ENCODE peak calls at places on chromosomes 2 and 18, in four cellular contexts. O is HEK293T, D is K562, W is HepG2. I is an unnamed sample.

GRCh38 chr2:200222837-200223236 is 83.7 kb upstream of the SPATS2L start:
- DNase-seq in O (no peak), D (no peak), W (no peak), I (no peak)

GRCh38 chr2:200635251-200635650 is 49.4 kb downstream of the AOX1 start:
- DNase-seq in O (no peak), D (no peak), W (no peak), I (no peak)

GRCh38 chr2:64354857-64355680 is 98.9 kb upstream of the LGALSL start:
- DNase-seq in O (no peak), D (peak), W (no peak), I (no peak)

GRCh38 chr18:404061-404460 is 96.4 kb downstream of the COLEC12 start:
- DNase-seq in O (no peak), D (no peak), W (no peak), I (no peak)

GRCh38 chr2:54499666-54500065 is 43.5 kb downstream of the SPTBN1 start:
- DNase-seq in O (no peak), D (no peak), W (no peak), I (no peak)

GRCh38 chr18:73577365-73577764 is 570.3 kb downstream of the FBXO15 start:
- DNase-seq in O (no peak), D (no peak), W (no peak), I (no peak)

GRCh38 chr18:77140439-77141109 is 8.0 kb upstream of the MBP start:
- DNase-seq in O (no peak), D (no peak), W (no peak), I (no peak)

GRCh38 chr2:30717081-30717650 is 90.1 kb downstream of the CAPN13 start:
- DNase-seq in O (no peak), D (no peak), W (no peak), I (no peak)

GRCh38 chr2:33375054-33375453 is 101.4 kb upstream of the RASGRP3 start:
- DNase-seq in O (no peak), D (no peak), W (no peak), I (no peak)

GRCh38 chr2:162537651-162538050 is 193.7 kb downstream of the GCA start:
- DNase-seq in O (no peak), D (no peak), W (no peak), I (no peak)

GRCh38 chr18:56086176-56086575 is 498.2 kb upstream of the TCF4 start:
- DNase-seq in O (no peak), D (no peak), W (no peak), I (no peak)

GRCh38 chr2:177030391-177031000 is 182.1 kb upstream of the HNRNPA3 start:
- DNase-seq in O (no peak), D (no peak), W (no peak), I (no peak)

GRCh38 chr2:166803314-166803986 is 84.8 kb upstream of the XIRP2 start:
- DNase-seq in O (no peak), D (peak), W (peak), I (no peak)

GRCh38 chr18:24019641-24020331 is 5.2 kb downstream of the TTC39C start:
- DNase-seq in O (no peak), D (no peak), W (no peak), I (no peak)

GRCh38 chr2:6648656-6649247 is 217.0 kb downstream of the CMPK2 start:
- DNase-seq in O (no peak), D (no peak), W (no peak), I (no peak)

GRCh38 chr2:101200714-101201113 is 49.5 kb upstream of the TBC1D8 start:
- DNase-seq in O (no peak), D (no peak), W (no peak), I (no peak)

GRCh38 chr2:113309655-113310387 is 31.1 kb upstream of the PAX8 start:
- DNase-seq in O (no peak), D (no peak), W (no peak), I (no peak)

GRCh38 chr2:166453995-166454595 is 40.0 kb downstream of the SCN7A start:
- DNase-seq in O (no peak), D (no peak), W (no peak), I (no peak)

GRCh38 chr2:31688282-31688681 is 107.5 kb upstream of the SRD5A2 start:
- DNase-seq in O (no peak), D (peak), W (no peak), I (no peak)

GRCh38 chr2:3319134-3319533 is 58.5 kb downstream of the EIPR1 start:
- DNase-seq in O (no peak), D (no peak), W (no peak), I (no peak)

GRCh38 chr18:10453261-10453884 is 1.1 kb upstream of the APCDD1 start:
- DNase-seq in O (no peak), D (no peak), W (no peak), I (no peak)

GRCh38 chr2:59174536-59175243 is 933.6 kb upstream of the FANCL start:
- DNase-seq in O (no peak), D (peak), W (no peak), I (no peak)

GRCh38 chr2:59176737-59177136 is 935.6 kb upstream of the FANCL start:
- DNase-seq in O (no peak), D (peak), W (no peak), I (no peak)

GRCh38 chr2:59181347-59181746 is 940.2 kb upstream of the FANCL start:
- DNase-seq in O (no peak), D (no peak), W (no peak), I (no peak)

GRCh38 chr2:59180111-59180510 is 939.0 kb upstream of the FANCL start:
- DNase-seq in O (no peak), D (no peak), W (no peak), I (no peak)

DNA sequence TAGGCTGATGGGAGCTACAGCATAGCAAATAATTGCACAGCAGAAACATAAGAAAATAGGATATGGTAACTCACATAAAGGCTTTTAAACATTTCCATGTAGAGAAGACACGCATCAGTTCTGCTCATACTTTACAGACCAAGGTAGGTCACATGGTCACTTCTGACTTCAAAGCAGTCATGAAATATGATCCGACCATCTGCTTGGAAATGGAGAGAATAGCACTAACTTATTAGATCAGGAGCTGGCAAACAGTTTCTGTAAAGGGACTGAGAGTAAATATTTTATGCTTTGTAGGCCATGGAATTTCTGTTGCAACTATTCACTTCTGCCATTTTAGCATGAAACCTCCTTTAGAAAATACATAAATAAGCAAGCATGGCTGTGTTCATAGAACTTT is 936.6 kb upstream of the FANCL start:
- DNase-seq in O (no peak), D (no peak), W (no peak), I (no peak)
- TF ChIP-seq ELF4 in O (no peak), D (no peak), W (no peak), I (no peak)

GRCh38 chr2:190119257-190119656 is 56.7 kb upstream of the MSTN start:
- DNase-seq in O (no peak), D (no peak), W (no peak), I (peak)
- TF ChIP-seq ELF4 in O (no peak), D (no peak), W (no peak), I (no peak)

GRCh38 chr2:209696836-209697711 is 74.6 kb upstream of the UNC80 start:
- DNase-seq in O (no peak), D (no peak), W (no peak), I (no peak)
- TF ChIP-seq ELF4 in O (no peak), D (no peak), W (no peak), I (no peak)

DNA sequence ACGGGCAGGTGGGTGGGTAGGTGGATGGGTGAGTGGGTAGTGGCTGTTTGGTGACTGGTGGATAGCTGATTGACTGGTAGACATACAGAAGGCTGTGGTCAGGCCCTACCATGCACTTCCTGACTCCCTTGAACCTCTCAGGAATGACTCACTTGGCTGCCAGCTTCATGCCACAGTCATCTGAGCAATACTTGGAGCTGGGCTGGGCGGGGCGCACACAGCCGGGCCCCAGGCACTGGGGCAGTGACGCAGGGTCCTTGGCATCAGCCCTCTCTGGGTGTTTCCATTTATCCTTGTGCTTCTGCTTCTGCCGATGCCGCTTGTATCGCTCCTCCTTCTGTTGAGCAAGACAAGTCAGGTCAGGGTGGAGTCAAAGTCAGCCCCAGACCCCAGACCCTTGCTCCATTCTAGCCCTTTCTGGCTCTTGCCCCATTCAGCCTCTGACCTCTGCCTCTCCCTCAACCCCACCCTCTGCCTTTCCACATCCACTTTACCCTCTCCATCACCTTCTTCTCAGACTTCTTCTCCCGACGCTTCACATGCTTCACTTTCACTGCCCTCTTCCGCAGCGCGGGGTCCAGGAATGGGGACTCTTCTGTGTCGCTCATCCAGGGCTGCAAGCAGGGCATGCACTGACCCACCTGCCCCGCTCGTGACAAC is 3.0 kb upstream of the MBD1 start:
- DNase-seq in O (no peak), D (no peak), W (no peak), I (no peak)
- TF ChIP-seq ELF4 in O (no peak), D (no peak), W (no peak), I (no peak)

DNA sequence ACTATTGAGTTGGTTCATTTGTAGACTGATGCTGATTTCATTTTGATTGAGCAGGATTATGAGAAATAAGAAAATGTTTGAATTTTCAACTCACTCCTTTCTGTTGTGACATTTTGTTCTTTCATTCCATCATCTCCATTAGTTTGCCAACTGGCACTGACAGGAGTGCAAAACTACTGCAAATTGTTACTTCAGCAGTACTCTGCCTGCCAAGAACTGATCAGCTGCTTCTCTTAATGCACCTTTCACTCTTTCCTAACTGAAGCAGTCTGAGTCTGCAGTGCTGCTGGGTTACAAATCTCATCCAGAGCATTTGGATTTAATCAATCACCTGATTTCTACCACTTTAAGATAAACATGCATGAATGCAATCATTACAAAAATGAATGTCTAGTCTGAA is 70.9 kb downstream of the TMEFF2 start:
- DNase-seq in O (no peak), D (no peak), W (no peak), I (no peak)
- TF ChIP-seq ELF4 in O (no peak), D (no peak), W (no peak), I (no peak)

GRCh38 chr2:179966778-179967394 is 40.2 kb downstream of the CWC22 start:
- DNase-seq in O (no peak), D (no peak), W (no peak), I (no peak)

GRCh38 chr2:179965291-179965690 is 41.8 kb downstream of the CWC22 start:
- DNase-seq in O (no peak), D (no peak), W (no peak), I (no peak)

GRCh38 chr2:179963626-179964025 is 43.5 kb downstream of the CWC22 start:
- DNase-seq in O (no peak), D (no peak), W (no peak), I (no peak)
- TF ChIP-seq ELF4 in O (no peak), D (no peak), W (no peak), I (no peak)

GRCh38 chr2:218745160-218745558 is 34.5 kb downstream of the TTLL4 start:
- DNase-seq in O (no peak), D (peak), W (peak), I (no peak)
- TF ChIP-seq ELF4 in O (no peak), D (no peak), W (no peak), I (no peak)

DNA sequence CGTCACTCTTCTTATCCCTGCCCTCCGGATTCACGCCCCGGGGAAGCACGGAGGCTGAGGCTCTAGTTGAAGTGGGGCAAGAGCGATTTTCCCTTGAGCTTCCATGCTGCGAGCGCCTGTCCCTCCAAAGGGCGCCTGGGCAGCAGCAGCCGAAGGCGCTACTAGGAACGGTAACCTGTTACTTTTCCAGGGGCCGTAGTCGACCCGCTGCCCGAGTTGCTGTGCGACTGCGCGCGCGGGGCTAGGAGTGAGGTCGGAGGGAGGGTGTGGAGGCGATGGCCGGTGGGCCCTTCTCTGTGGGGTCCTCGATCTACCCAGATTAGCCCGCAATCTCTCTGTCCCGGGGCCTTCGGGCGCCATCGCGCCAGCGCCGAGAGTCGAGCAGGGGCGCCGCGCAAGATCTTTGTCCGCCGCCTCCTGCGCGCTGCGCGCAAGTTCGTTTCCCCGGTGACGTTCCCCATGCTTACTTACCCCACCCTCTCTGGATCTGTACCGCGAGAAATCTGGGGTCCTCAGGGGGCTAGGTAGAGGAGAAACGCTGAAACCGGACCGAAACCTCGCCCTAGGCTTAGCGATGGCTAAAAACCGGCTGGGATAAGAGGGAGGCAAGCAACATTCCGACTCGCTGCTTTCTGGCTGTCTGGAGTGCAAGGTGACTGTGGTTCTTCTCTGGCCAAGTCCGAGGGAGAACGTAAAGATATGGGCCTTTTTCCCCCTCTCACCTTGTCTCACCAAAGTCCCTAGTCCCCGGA is 736 bp downstream of the GAD1 start:
- DNase-seq in O (peak), D (peak), W (no peak), I (peak)
- TF ChIP-seq ELF4 in O (no peak), D (no peak), W (no peak), I (no peak)

GRCh38 chr2:105114551-105114950 is 76.7 kb downstream of the MRPS9 start:
- DNase-seq in O (peak), D (peak), W (peak), I (no peak)
- TF ChIP-seq ELF4 in O (no peak), D (no peak), W (no peak), I (no peak)

I was measured in WTC11.